ENCODE peak calls at places on chromosomes 5 and 9, in five cellular contexts. U, P, W, M and J are unnamed samples.
A peak's percentile ranks its signal among the peaks of the same experiment; 100 is the strongest.

GRCh38 chr5:122019936-122020590 is 58.0 kb downstream of the LOX start:
- DNase-seq in U (no peak), P (no peak), W (no peak), M (no peak), J (no peak)

GRCh38 chr9:135216666-135217431 is 129.4 kb downstream of the OLFM1 start:
- DNase-seq in U (no peak), P (no peak), W (no peak), M (peak; percentile 45), J (no peak)

GRCh38 chr9:33381231-33381791 is 21.1 kb downstream of the AQP7 start:
- DNase-seq in U (no peak), P (peak; percentile 26), W (no peak), M (no peak), J (no peak)

GRCh38 chr5:108910627-108911026 is 162.9 kb downstream of the FER start:
- DNase-seq in U (no peak), P (no peak), W (no peak), M (no peak), J (no peak)

GRCh38 chr9:37324691-37325490 is 97.6 kb upstream of the GRHPR start:
- DNase-seq in U (no peak), P (no peak), W (no peak), M (no peak), J (no peak)

GRCh38 chr5:79858097-79858723 is 132.9 kb downstream of the MTX3 start:
- DNase-seq in U (peak; percentile 77), P (peak; percentile 65), W (peak; percentile 71), M (peak; percentile 72), J (no peak)

GRCh38 chr5:68279960-68280359 is 64.4 kb downstream of the PIK3R1 start:
- DNase-seq in U (no peak), P (no peak), W (no peak), M (no peak), J (no peak)

GRCh38 chr5:145827275-145827674 is 7.9 kb downstream of the PRELID2 start:
- DNase-seq in U (no peak), P (peak; percentile 44), W (no peak), M (peak; percentile 41), J (no peak)

GRCh38 chr5:53691014-53691413 is 130.6 kb downstream of the NDUFS4 start:
- DNase-seq in U (no peak), P (no peak), W (no peak), M (no peak), J (no peak)

GRCh38 chr5:133611357-133612020 is 852 bp downstream of the FSTL4 start:
- DNase-seq in U (no peak), P (no peak), W (no peak), M (peak; percentile 10), J (no peak)

GRCh38 chr9:135066291-135066690 is 21.2 kb upstream of the OLFM1 start:
- DNase-seq in U (no peak), P (no peak), W (no peak), M (no peak), J (no peak)

DNA sequence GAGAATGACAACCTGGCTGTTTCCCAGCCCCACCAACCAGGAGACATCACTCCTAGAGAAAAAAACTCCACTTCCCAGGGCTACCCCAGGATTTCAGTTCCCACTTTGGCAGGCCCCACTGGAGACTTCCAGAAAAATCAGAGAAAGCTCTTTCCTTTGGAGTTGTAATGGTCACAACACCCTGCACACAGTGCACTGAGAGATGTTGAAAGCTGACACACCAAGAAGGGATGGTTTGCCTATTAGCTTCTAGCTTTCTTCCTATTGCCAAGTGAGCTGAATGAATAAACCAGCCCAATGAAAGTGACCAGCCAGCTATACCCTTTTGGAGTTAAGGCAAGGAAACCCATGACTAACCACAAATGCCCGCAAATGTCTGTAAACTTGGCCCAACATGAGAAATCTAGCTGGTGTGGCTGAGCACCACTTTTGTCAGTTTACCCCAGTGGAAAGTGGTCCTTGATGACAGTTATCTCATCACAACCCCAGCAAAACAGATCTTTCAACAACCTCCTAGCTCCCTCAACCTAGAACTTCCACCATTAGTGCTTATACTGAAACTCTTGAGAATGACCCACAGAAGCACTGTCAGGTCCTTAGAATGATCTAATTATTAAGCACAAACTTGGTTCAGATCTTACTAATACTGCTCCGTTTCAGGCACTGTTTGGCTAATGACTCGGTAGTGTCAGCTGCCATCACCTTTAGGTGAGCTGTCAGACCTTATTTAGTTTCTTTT is 11.3 kb downstream of the IRF1 start:
- DNase-seq in U (no peak), P (no peak), W (no peak), M (no peak), J (no peak)
- H3K27ac ChIP-seq in U (no peak overlapping the region), P (no peak overlapping the region), W (no peak overlapping the region), M (no peak overlapping the region), J (no peak overlapping the region)

GRCh38 chr5:73339165-73339564 is 109.4 kb downstream of the FOXD1 start:
- DNase-seq in U (no peak), P (no peak), W (no peak), M (no peak), J (no peak)
- TF ChIP-seq CTCF in U (no peak), P (no peak), W (no peak), M (no peak), J (no peak)

GRCh38 chr9:112861638-112862555 is 28.8 kb downstream of the SLC46A2 start:
- DNase-seq in U (no peak), P (no peak), W (no peak), M (no peak), J (no peak)
- H3K27ac ChIP-seq in U (no peak overlapping the region), P (no peak overlapping the region), W (no peak overlapping the region), M (no peak overlapping the region), J (no peak overlapping the region)

GRCh38 chr9:16601991-16602390 is 268.5 kb downstream of the BNC2 start:
- DNase-seq in U (peak; percentile 7), P (no peak), W (no peak), M (peak; percentile 6), J (no peak)
- TF ChIP-seq CTCF in U (peak; percentile 29), P (no peak), W (no peak), M (no peak), J (no peak)

GRCh38 chr9:108640211-108640610 is 215.6 kb downstream of the ACTL7B start:
- DNase-seq in U (no peak), P (no peak), W (no peak), M (no peak), J (no peak)

GRCh38 chr9:108643756-108644510 is 211.9 kb downstream of the ACTL7B start:
- DNase-seq in U (peak; percentile 16), P (no peak), W (no peak), M (no peak), J (no peak)

GRCh38 chr9:108636023-108636422 is 219.8 kb downstream of the ACTL7B start:
- DNase-seq in U (no peak), P (no peak), W (no peak), M (peak; percentile 46), J (no peak)

GRCh38 chr9:108637340-108637739 is 218.4 kb downstream of the ACTL7B start:
- DNase-seq in U (no peak), P (no peak), W (no peak), M (peak; percentile 72), J (no peak)

DNA sequence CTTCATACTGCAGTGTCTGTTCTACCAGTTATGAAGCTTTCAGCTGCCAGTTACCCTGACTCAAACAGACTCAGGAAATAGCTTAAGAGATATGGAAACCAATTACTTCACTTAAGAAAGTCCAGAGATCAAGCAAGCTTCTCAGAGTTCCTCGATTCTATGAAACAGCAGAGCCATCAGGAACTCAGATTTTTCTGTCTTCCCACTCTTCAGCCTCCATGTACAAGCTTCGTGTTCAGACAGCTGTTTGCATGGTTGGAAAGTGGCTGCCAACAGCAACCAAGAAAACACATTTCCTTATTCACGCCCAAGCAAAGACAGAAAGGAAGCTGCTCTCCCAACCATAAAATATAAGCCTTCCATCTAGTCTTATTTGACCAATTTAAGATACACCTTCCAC is 216.1 kb downstream of the ACTL7B start:
- DNase-seq in U (no peak), P (no peak), W (no peak), M (no peak), J (no peak)
- H3K27ac ChIP-seq in U (no peak overlapping the region), P (no peak overlapping the region), W (no peak overlapping the region), M (no peak overlapping the region), J (no peak overlapping the region)

DNA sequence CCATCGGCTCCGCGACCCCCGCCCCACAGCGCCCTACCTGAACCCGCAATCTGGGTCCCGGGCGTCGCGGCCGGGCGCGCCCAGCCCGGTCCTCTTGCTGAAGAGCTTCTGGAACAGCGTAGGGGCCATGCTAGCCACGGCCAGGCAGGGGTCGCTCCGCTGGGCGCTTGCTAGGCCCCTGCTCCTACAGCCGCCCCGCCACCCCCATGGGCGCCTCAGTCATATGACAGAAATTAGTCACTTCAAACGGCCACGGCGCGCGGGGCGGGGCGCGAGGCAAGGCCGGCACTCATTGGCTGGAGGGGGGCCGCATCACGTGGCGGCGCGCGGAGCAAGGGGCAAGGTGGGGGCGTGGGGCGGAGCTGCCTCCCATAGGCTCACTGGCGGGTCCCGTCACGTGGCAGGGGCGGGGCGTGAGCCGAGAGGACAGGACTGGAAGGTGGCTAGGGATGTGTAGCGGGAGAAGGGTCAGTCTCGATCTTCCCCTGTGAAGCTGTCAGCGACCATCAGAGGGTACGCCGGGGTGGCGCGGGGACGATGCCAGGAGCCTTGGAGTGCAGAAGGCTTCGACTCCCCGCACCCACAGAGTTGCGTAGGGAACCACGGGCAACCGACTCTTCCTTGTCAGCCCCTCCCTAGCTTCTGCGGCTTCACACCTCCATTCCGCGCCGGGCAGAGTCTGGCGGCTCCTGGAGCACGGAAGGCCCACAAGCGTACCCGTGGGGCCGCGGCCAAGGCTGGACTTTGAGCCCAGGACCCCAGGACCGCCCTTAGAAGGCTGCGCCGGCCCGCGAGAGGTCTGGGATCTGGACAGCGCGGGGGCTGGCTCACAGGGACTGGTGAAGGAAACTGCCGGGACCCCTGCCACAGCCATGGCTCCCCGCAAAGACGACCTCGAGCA is at the start of gene FNIP1:
- DNase-seq in U (peak; percentile 90), P (peak; percentile 99), W (peak; percentile 100), M (peak; percentile 99), J (peak; percentile 85)
- TF ChIP-seq CTCF in U (no peak), P (peak; percentile 20), W (no peak), M (no peak), J (peak; percentile 22)